ENCODE peak calls at places on chromosomes 4 and X, in nine cellular contexts. U is A549, D is breast epithelium, R is stomach, C is heart left ventricle, N is thyroid gland, M is vagina, V is body of pancreas, K is prostate gland. E is an unnamed sample.

GRCh38 chr4:159227984-159228383 is 125.1 kb downstream of the RAPGEF2 start:
- DNase-seq in K (peak), C (peak), D (peak), U (peak), V (peak), N (peak), R (peak), M (no peak), E (no peak)

GRCh38 chrX:74450803-74451449 is 29.6 kb downstream of the SLC16A2 start:
- DNase-seq in U (peak), D (no peak), K (no peak), M (peak), V (no peak), N (no peak), R (no peak), C (no peak), E (no peak)

GRCh38 chrX:107205770-107206696 is at the start of the genes DNAAF6 and NUP62CL:
- DNase-seq in R (peak), U (peak), M (no peak), V (peak), K (peak), D (peak), N (peak), C (peak), E (peak)

GRCh38 chrX:2902841-2903240 is 26.3 kb downstream of the ARSD start:
- DNase-seq in U (no peak), K (no peak), V (no peak), N (no peak), M (no peak), C (no peak), R (no peak), D (no peak), E (no peak)

GRCh38 chr4:184968784-184969201 is 49.5 kb upstream of the HELT start:
- DNase-seq in M (peak), U (no peak), C (peak), D (peak), V (peak), K (peak), N (peak), R (peak), E (peak)

GRCh38 chr4:69066945-69067344 is 29.3 kb upstream of the UGT2B7 start:
- DNase-seq in R (no peak), K (no peak), C (no peak), D (no peak), U (no peak), M (no peak), N (no peak), V (no peak), E (no peak)

GRCh38 chrX:119168104-119168503 is 40.5 kb upstream of the KIAA1210 start:
- DNase-seq in K (no peak), U (no peak), C (no peak), D (no peak), N (no peak), R (no peak), V (no peak), M (no peak), E (no peak)

GRCh38 chr4:28508649-28509048 is 1648.0 kb downstream of the STIM2 start:
- DNase-seq in M (no peak), R (no peak), K (no peak), N (no peak), C (no peak), V (no peak), U (no peak), D (no peak), E (no peak)

GRCh38 chr4:158134257-158134656 is 38.6 kb downstream of the GASK1B start:
- DNase-seq in C (no peak), N (no peak), K (no peak), M (no peak), U (no peak), R (no peak), V (no peak), D (no peak), E (no peak)

GRCh38 chr4:98260047-98260578 is 1.1 kb upstream of the RAP1GDS1 start:
- DNase-seq in R (peak), C (peak), D (peak), V (peak), M (no peak), K (peak), U (no peak), N (peak), E (peak)

GRCh38 chr4:20486433-20486832 is 213.8 kb upstream of the PACRGL start:
- DNase-seq in U (no peak), V (no peak), M (no peak), C (no peak), D (no peak), N (no peak), K (no peak), R (no peak), E (no peak)

GRCh38 chrX:9197231-9197630 is 163.3 kb upstream of the FAM9B start:
- DNase-seq in U (no peak), C (no peak), M (no peak), N (no peak), K (no peak), D (no peak), R (no peak), V (no peak), E (no peak)

GRCh38 chr4:160373911-160374310 is 1271.0 kb downstream of the RAPGEF2 start:
- DNase-seq in K (no peak), U (no peak), C (no peak), V (no peak), R (no peak), M (no peak), D (no peak), N (no peak), E (no peak)

GRCh38 chrX:50747471-50747900 is 66.5 kb downstream of the SHROOM4 start:
- DNase-seq in M (no peak), N (no peak), D (no peak), C (no peak), V (no peak), R (no peak), U (peak), K (no peak), E (no peak)

GRCh38 chr4:102076622-102077021 is 268.7 kb downstream of the SLC39A8 start:
- DNase-seq in K (no peak), D (no peak), M (no peak), V (no peak), N (no peak), U (peak), C (no peak), R (no peak), E (no peak)

GRCh38 chr4:101346562-101347266 is 612 bp downstream of the PPP3CA start:
- DNase-seq in V (peak), N (peak), R (peak), D (peak), M (no peak), C (peak), U (peak), K (peak), E (peak)

GRCh38 chr4:143186202-143186601 is 1.5 kb downstream of the USP38 start:
- DNase-seq in V (no peak), K (no peak), U (no peak), D (no peak), M (no peak), N (no peak), R (no peak), C (no peak), E (no peak)

GRCh38 chrX:118552501-118552900 is 56.9 kb downstream of the DOCK11 start:
- DNase-seq in C (peak), R (no peak), N (no peak), K (no peak), M (no peak), D (no peak), V (no peak), U (peak), E (peak)

GRCh38 chr4:168437192-168437938 is 42.9 kb downstream of the DDX60L start:
- DNase-seq in M (no peak), U (no peak), C (no peak), K (no peak), D (no peak), R (no peak), N (no peak), V (no peak), E (no peak)

GRCh38 chrX:46308106-46308505 is 237.1 kb downstream of the ZNF674 start:
- DNase-seq in R (no peak), N (no peak), V (no peak), C (no peak), M (no peak), K (no peak), U (no peak), D (peak), E (no peak)

GRCh38 chr4:74410272-74410671 is 34.7 kb upstream of the AREG start:
- DNase-seq in V (no peak), K (no peak), U (no peak), C (no peak), N (no peak), M (no peak), R (no peak), D (no peak), E (no peak)

GRCh38 chrX:39869846-39870601 is 227.7 kb downstream of the BCOR start:
- DNase-seq in K (no peak), D (no peak), N (no peak), V (no peak), C (no peak), R (no peak), U (peak), M (no peak), E (no peak)

GRCh38 chr4:95506264-95506663 is 42.5 kb downstream of the UNC5C start:
- DNase-seq in N (no peak), D (no peak), M (no peak), V (no peak), C (no peak), R (no peak), U (no peak), K (no peak), E (no peak)

GRCh38 chr4:123444298-123444731 is 47.7 kb downstream of the SPRY1 start:
- DNase-seq in M (no peak), R (no peak), C (peak), N (no peak), U (no peak), V (peak), K (no peak), D (no peak), E (no peak)

GRCh38 chr4:107468812-107469211 is 251.2 kb downstream of the PAPSS1 start:
- DNase-seq in R (no peak), V (no peak), N (no peak), M (no peak), D (no peak), C (no peak), K (no peak), U (no peak), E (no peak)

GRCh38 chr4:40180356-40180755 is 16.5 kb upstream of the RHOH start:
- DNase-seq in V (no peak), N (no peak), M (no peak), C (no peak), K (no peak), U (peak), R (no peak), D (no peak), E (no peak)

GRCh38 chr4:164956766-164957643 is 20.5 kb downstream of the TRIM61 start:
- DNase-seq in N (peak), C (peak), K (peak), M (no peak), V (peak), D (peak), U (peak), R (peak), E (peak)
- TF ChIP-seq POLR2A in N (peak), C (no peak), K (no peak), M (no peak), V (no peak), D (no peak), U (peak), R (no peak), E (no peak)

GRCh38 chr4:5757091-5757490 is 46.1 kb downstream of the EVC start:
- DNase-seq in U (no peak), K (no peak), M (no peak), N (no peak), C (no peak), V (no peak), R (no peak), D (no peak), E (no peak)

GRCh38 chr4:5757954-5758353 is 47.0 kb downstream of the EVC start:
- DNase-seq in D (no peak), K (no peak), C (no peak), U (no peak), R (no peak), N (no peak), V (no peak), M (no peak), E (no peak)

GRCh38 chr4:5756271-5756670 is 45.3 kb downstream of the EVC start:
- DNase-seq in D (no peak), C (no peak), V (no peak), R (no peak), N (no peak), U (no peak), K (no peak), M (no peak), E (no peak)

GRCh38 chr4:5758741-5759140 is 47.7 kb downstream of the EVC start:
- DNase-seq in K (no peak), U (peak), V (no peak), R (no peak), M (no peak), N (no peak), C (no peak), D (no peak), E (no peak)

GRCh38 chr4:5757536-5757935 is 46.5 kb downstream of the EVC start:
- DNase-seq in M (no peak), V (no peak), R (no peak), N (no peak), C (no peak), D (no peak), U (no peak), K (no peak), E (no peak)
- H3K27ac ChIP-seq in M (no peak), V (no peak), R (no peak), N (no peak), C (no peak), D (no peak), U (no peak), K (no peak), E (no peak)

DNA sequence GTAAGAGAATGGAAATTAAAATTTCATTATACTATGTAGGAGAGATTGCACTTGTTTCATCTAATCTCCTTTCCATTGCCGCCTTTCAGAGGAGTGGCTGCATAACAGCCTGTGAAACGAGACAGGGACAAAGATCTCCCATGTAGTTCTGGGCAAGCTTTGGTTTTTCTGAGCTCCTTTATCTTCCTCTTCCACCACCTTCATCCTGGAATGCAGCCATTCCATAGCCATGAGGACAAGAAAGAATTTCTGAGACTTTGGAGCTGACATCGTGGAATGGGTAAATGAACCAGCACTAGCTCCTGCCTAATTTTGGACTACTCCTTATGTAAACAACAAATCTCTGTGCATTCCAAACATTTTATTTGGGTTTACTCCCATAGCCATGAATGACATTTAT is 1587.3 kb upstream of the TENM3 start:
- DNase-seq in V (no peak), M (no peak), K (no peak), D (no peak), U (no peak), C (no peak), N (no peak), R (no peak), E (no peak)
- TF ChIP-seq POLR2A in V (no peak), M (no peak), K (no peak), D (no peak), U (no peak), C (no peak), N (no peak), R (no peak), E (no peak)

DNA sequence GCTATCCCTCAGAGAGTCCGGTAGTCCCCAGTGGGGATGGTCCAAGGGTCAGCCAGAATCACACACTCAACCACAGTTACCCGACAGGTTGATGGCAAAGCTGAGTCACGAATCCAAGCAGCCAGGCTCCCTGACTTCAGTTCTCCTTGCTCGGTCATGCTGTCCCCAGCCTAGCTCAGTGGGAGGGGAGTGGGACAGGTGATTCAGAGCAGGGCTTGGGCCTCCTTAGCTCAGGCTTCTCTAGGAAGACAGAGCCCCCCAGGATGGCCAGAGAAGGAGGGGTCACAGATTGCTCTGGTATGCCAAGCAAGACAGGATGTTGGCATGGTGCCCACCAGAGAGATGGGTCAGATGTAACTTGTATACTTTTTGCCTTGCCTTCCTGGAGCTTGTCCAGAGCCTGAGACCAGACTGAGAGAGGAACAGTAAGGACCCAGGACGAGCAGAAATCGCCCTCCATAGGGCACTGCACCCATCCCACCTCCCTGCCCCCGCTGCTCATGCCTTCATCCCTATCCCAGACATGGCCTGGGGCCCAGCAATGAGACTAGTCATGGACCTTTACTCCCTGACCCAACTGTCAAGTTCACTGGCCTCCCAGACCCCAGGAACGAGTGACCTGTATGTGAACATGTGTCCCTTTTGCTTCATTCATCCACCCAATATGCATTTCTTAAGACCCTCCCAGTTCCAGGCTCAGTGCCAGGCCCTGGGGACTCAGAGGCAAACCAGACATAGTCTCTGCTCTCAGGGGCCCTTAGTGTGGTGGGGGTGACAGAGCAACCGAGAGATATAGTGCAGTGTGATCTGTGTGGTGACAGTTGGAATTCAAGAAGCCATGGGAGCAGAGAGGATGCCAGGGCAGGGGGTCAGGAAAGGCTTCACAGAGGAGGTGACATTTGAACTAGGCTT is 66.8 kb downstream of the EFNB1 start:
- DNase-seq in K (peak), D (peak), N (peak), C (peak), M (no peak), V (peak), R (peak), U (peak), E (peak)
- H3K27ac ChIP-seq in K (peak), D (peak), N (peak), C (peak), M (peak), V (peak), R (peak), U (no peak), E (peak)

GRCh38 chr4:83629945-83630684 is 94.2 kb downstream of the GPAT3 start:
- DNase-seq in K (no peak), N (no peak), V (peak), U (no peak), R (peak), C (peak), D (no peak), M (no peak), E (no peak)
- TF ChIP-seq POLR2A in K (no peak), N (no peak), V (no peak), U (no peak), R (no peak), C (no peak), D (no peak), M (no peak), E (no peak)

DNA sequence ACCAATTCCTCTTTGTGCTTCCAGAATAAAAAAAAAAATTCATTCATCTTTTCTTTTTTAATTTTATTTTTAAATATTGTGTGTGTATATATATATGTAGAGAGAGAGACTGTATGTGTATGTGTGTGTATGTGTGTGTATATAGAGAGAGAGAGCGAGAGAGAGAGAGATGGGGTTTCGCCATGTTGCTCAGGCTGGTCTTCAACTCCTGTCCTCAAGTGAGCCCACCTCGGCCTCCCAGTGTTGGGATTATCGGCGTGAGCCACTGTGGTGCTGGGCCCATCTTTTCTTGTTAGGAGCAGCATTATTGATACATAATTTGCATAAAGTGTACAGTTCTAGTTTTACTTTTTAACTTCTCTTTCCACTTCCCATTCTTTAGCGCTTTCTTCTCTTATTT is 33.6 kb downstream of the KDM6A start:
- DNase-seq in N (no peak), V (no peak), C (no peak), R (no peak), M (no peak), U (no peak), K (no peak), D (no peak), E (no peak)
- H3K27ac ChIP-seq in N (no peak), V (no peak), C (no peak), R (no peak), M (no peak), U (no peak), K (no peak), D (no peak), E (no peak)

DNA sequence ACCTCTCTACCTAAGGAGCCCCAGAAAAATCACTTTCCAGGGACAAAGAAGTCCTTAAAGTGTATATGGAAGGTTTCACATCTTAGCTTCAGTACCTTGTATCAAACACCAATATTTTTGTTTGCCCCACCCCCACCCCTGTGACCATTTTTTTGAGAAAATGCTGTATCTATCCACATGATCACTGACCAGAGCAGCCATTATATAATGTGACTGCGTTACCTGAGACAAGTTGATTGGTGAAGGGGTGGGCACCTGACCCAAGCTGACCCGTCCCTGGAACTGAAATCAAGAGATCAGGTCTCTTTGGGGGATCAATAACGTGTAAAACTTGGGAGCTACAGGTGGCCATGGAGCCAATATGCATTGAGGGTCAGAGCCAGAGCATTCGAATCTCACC is 10.7 kb downstream of the TIFA start:
- DNase-seq in U (no peak), M (no peak), C (no peak), N (no peak), V (no peak), R (no peak), D (no peak), K (no peak), E (no peak)
- TF ChIP-seq POLR2A in U (no peak), M (no peak), C (no peak), N (no peak), V (no peak), R (no peak), D (no peak), K (no peak), E (no peak)

GRCh38 chrX:108437354-108437753 is 868 bp downstream of the COL4A6 start:
- DNase-seq in N (no peak), U (no peak), R (no peak), V (no peak), C (no peak), D (no peak), M (no peak), K (no peak), E (no peak)

GRCh38 chrX:108437789-108438623 is at the start of gene COL4A6:
- DNase-seq in D (no peak), R (no peak), U (peak), C (peak), V (peak), N (peak), K (peak), M (no peak), E (no peak)

GRCh38 chrX:108439434-108439883 is at the start of gene COL4A5:
- DNase-seq in V (peak), K (peak), M (peak), D (peak), N (peak), R (peak), C (peak), U (peak), E (peak)

GRCh38 chrX:108443065-108443464 is 3.4 kb downstream of the COL4A5 start:
- DNase-seq in C (no peak), M (no peak), K (no peak), N (no peak), V (no peak), D (no peak), R (no peak), U (no peak), E (no peak)

GRCh38 chrX:108439961-108440696 is 491 bp downstream of the COL4A5 start:
- DNase-seq in R (no peak), M (no peak), C (no peak), V (no peak), D (no peak), N (peak), K (no peak), U (no peak), E (peak)
- H3K27ac ChIP-seq in R (peak), M (peak), C (peak), V (no peak), D (peak), N (no peak), K (peak), U (peak), E (peak)